ENCODE peak calls at places on chromosomes 16 and 17, in six cellular contexts. One of them, this sample, is unnamed.

GRCh38 chr17:72962099-72962498 is 130.4 kb downstream of the SLC39A11 start:
- DNase-seq in fibroblast of mammary gland: no peak
- DNase-seq in cardiac fibroblast: no peak
- DNase-seq in AG09309: no peak
- DNase-seq in IMR-90: no peak
- DNase-seq in naive thymus-derived CD4-positive, alpha-beta T cell: no peak
- DNase-seq in this sample: no peak

GRCh38 chr16:48326937-48327336 is 58.3 kb downstream of the SIAH1 start:
- DNase-seq in IMR-90: no peak
- DNase-seq in fibroblast of mammary gland: no peak
- DNase-seq in cardiac fibroblast: no peak
- DNase-seq in AG09309: no peak
- DNase-seq in naive thymus-derived CD4-positive, alpha-beta T cell: no peak
- DNase-seq in this sample: no peak

GRCh38 chr16:67336646-67337045 is 10.0 kb downstream of the LRRC36 start:
- DNase-seq in fibroblast of mammary gland: peak
- DNase-seq in naive thymus-derived CD4-positive, alpha-beta T cell: no peak
- DNase-seq in IMR-90: no peak
- DNase-seq in cardiac fibroblast: no peak
- DNase-seq in AG09309: no peak
- DNase-seq in this sample: no peak

GRCh38 chr17:44010966-44011647 is 3.7 kb downstream of the TMEM101 start:
- DNase-seq in AG09309: peak
- DNase-seq in fibroblast of mammary gland: peak
- DNase-seq in IMR-90: peak
- DNase-seq in naive thymus-derived CD4-positive, alpha-beta T cell: no peak
- DNase-seq in cardiac fibroblast: no peak
- DNase-seq in this sample: peak

GRCh38 chr16:72946474-72947194 is 101.3 kb downstream of the ZFHX3 start:
- DNase-seq in naive thymus-derived CD4-positive, alpha-beta T cell: no peak
- DNase-seq in IMR-90: peak
- DNase-seq in cardiac fibroblast: peak
- DNase-seq in AG09309: no peak
- DNase-seq in fibroblast of mammary gland: peak
- DNase-seq in this sample: peak

GRCh38 chr17:67881083-67881482 is 55.8 kb downstream of the BPTF start:
- DNase-seq in fibroblast of mammary gland: no peak
- DNase-seq in cardiac fibroblast: no peak
- DNase-seq in naive thymus-derived CD4-positive, alpha-beta T cell: no peak
- DNase-seq in IMR-90: no peak
- DNase-seq in AG09309: no peak
- DNase-seq in this sample: no peak

GRCh38 chr16:88672776-88673175 is 9.9 kb upstream of the MVD start:
- DNase-seq in fibroblast of mammary gland: no peak
- DNase-seq in AG09309: no peak
- DNase-seq in naive thymus-derived CD4-positive, alpha-beta T cell: no peak
- DNase-seq in cardiac fibroblast: no peak
- DNase-seq in IMR-90: no peak
- DNase-seq in this sample: no peak

GRCh38 chr17:83037084-83037950 is 42.1 kb upstream of the METRNL start:
- DNase-seq in IMR-90: no peak
- DNase-seq in cardiac fibroblast: no peak
- DNase-seq in AG09309: no peak
- DNase-seq in fibroblast of mammary gland: no peak
- DNase-seq in naive thymus-derived CD4-positive, alpha-beta T cell: no peak
- DNase-seq in this sample: no peak

GRCh38 chr17:73498854-73499597 is 145.2 kb downstream of the SDK2 start:
- DNase-seq in cardiac fibroblast: no peak
- DNase-seq in naive thymus-derived CD4-positive, alpha-beta T cell: no peak
- DNase-seq in AG09309: no peak
- DNase-seq in fibroblast of mammary gland: no peak
- DNase-seq in IMR-90: no peak
- DNase-seq in this sample: no peak

GRCh38 chr16:90019543-90020259 is 445 bp upstream of the DBNDD1 start:
- DNase-seq in AG09309: no peak
- DNase-seq in cardiac fibroblast: peak
- DNase-seq in IMR-90: peak
- DNase-seq in fibroblast of mammary gland: peak
- DNase-seq in naive thymus-derived CD4-positive, alpha-beta T cell: peak
- DNase-seq in this sample: peak

GRCh38 chr17:71168083-71168741 is 952.6 kb upstream of the SOX9 start:
- DNase-seq in fibroblast of mammary gland: no peak
- DNase-seq in naive thymus-derived CD4-positive, alpha-beta T cell: no peak
- DNase-seq in IMR-90: no peak
- DNase-seq in cardiac fibroblast: no peak
- DNase-seq in AG09309: no peak
- DNase-seq in this sample: no peak

GRCh38 chr17:80774146-80774545 is 217.5 kb upstream of the CHMP6 start:
- DNase-seq in AG09309: no peak
- DNase-seq in IMR-90: peak
- DNase-seq in fibroblast of mammary gland: no peak
- DNase-seq in cardiac fibroblast: no peak
- DNase-seq in naive thymus-derived CD4-positive, alpha-beta T cell: no peak
- DNase-seq in this sample: no peak

GRCh38 chr17:27558341-27558740 is 72.6 kb upstream of the LGALS9 start:
- DNase-seq in AG09309: no peak
- DNase-seq in cardiac fibroblast: no peak
- DNase-seq in IMR-90: no peak
- DNase-seq in naive thymus-derived CD4-positive, alpha-beta T cell: no peak
- DNase-seq in fibroblast of mammary gland: no peak
- DNase-seq in this sample: no peak

GRCh38 chr16:50467559-50467942 is 80.6 kb upstream of the NKD1 start:
- DNase-seq in cardiac fibroblast: no peak
- DNase-seq in IMR-90: no peak
- DNase-seq in naive thymus-derived CD4-positive, alpha-beta T cell: no peak
- DNase-seq in AG09309: no peak
- DNase-seq in fibroblast of mammary gland: no peak
- DNase-seq in this sample: no peak
- H3K4me3 ChIP-seq in cardiac fibroblast: no peak
- H3K4me3 ChIP-seq in IMR-90: no peak
- H3K4me3 ChIP-seq in naive thymus-derived CD4-positive, alpha-beta T cell: no peak
- H3K4me3 ChIP-seq in AG09309: no peak
- H3K4me3 ChIP-seq in fibroblast of mammary gland: no peak
- H3K4me3 ChIP-seq in this sample: no peak

GRCh38 chr16:27405546-27406451 is 3.8 kb downstream of the IL21R start:
- DNase-seq in AG09309: no peak
- DNase-seq in naive thymus-derived CD4-positive, alpha-beta T cell: no peak
- DNase-seq in fibroblast of mammary gland: peak
- DNase-seq in IMR-90: peak
- DNase-seq in cardiac fibroblast: peak
- DNase-seq in this sample: peak
- H3K4me3 ChIP-seq in AG09309: no peak
- H3K4me3 ChIP-seq in naive thymus-derived CD4-positive, alpha-beta T cell: peak
- H3K4me3 ChIP-seq in fibroblast of mammary gland: no peak
- H3K4me3 ChIP-seq in IMR-90: no peak
- H3K4me3 ChIP-seq in cardiac fibroblast: no peak
- H3K4me3 ChIP-seq in this sample: no peak

DNA sequence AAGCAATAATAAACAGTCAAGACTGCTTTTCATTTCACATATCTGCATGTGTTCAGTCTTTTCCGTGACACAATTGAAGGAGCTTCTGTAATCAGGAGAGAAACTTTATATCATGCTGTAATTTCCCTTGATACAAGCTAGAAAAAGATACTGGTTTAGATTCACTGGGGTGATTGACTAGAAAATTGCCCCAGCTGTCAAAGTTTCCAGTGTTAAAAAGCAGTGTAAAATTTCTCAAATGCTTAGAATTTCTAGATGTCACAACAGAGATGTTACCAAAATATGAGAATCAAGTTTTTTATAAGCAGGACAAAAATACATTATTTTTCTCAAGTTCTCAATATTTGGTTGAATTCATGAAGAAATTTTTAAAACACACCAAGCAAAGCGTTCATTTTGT is 292.4 kb upstream of the HSBP1 start:
- DNase-seq in fibroblast of mammary gland: no peak
- DNase-seq in naive thymus-derived CD4-positive, alpha-beta T cell: no peak
- DNase-seq in IMR-90: no peak
- DNase-seq in AG09309: no peak
- DNase-seq in cardiac fibroblast: no peak
- DNase-seq in this sample: no peak
- H3K4me3 ChIP-seq in fibroblast of mammary gland: no peak
- H3K4me3 ChIP-seq in naive thymus-derived CD4-positive, alpha-beta T cell: no peak
- H3K4me3 ChIP-seq in IMR-90: no peak
- H3K4me3 ChIP-seq in AG09309: no peak
- H3K4me3 ChIP-seq in cardiac fibroblast: no peak
- H3K4me3 ChIP-seq in this sample: no peak

GRCh38 chr17:42284566-42284965 is 3.7 kb upstream of the STAT5A start:
- DNase-seq in cardiac fibroblast: no peak
- DNase-seq in AG09309: no peak
- DNase-seq in naive thymus-derived CD4-positive, alpha-beta T cell: no peak
- DNase-seq in IMR-90: no peak
- DNase-seq in fibroblast of mammary gland: no peak
- DNase-seq in this sample: no peak

GRCh38 chr17:42285346-42286050 is 2.8 kb upstream of the STAT5A start:
- DNase-seq in cardiac fibroblast: no peak
- DNase-seq in fibroblast of mammary gland: no peak
- DNase-seq in naive thymus-derived CD4-positive, alpha-beta T cell: no peak
- DNase-seq in IMR-90: no peak
- DNase-seq in AG09309: no peak
- DNase-seq in this sample: no peak

GRCh38 chr17:42288078-42288984 is at the start of gene STAT5A:
- DNase-seq in fibroblast of mammary gland: peak
- DNase-seq in cardiac fibroblast: peak
- DNase-seq in IMR-90: peak
- DNase-seq in AG09309: no peak
- DNase-seq in naive thymus-derived CD4-positive, alpha-beta T cell: peak
- DNase-seq in this sample: peak

GRCh38 chr17:42287305-42288077 is 807 bp upstream of the STAT5A start:
- DNase-seq in fibroblast of mammary gland: peak
- DNase-seq in naive thymus-derived CD4-positive, alpha-beta T cell: peak
- DNase-seq in cardiac fibroblast: peak
- DNase-seq in AG09309: no peak
- DNase-seq in IMR-90: no peak
- DNase-seq in this sample: peak

DNA sequence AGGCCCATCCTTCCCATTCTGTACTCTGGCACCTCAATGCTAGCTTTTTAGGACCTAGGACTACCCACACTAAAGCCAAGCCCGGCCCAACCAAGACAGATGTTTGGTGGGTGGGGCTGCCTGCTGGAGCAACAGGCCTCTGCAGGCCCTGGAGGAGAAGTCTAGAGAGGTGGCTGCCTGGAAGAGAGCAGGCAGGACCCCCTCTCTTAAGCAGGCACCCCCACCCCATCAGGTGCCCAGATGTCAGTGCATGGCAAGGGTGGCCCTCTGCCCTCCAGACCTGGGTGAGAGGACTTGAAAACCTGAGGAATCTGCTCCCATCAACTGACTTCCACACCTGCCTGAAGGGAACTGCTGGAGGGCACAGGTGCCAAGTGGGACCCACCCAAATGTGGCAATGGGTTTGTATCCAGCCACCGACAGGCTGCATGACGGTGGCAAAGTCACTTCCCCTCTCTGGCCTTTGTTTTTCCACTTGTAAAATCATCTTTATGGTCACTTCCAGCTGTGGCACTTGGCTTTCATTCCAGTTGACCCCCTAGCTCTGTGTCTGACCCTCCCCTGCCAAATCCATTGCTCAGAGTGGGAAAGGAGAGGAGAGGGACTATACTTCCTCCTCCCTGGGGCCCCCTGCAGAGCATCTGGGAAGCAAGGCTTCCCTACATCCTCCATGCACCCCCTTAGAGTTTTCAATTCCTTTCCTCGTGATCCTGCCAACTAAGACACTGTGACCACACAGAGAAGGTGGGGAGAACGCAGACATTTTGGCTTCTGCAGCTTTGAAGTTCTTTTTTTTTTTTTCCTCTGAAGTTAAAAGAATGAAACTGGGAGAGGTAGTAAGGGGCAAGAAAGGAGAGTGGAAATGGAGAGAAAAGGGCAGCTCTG is 1.6 kb upstream of the STAT5A start:
- DNase-seq in fibroblast of mammary gland: peak
- DNase-seq in naive thymus-derived CD4-positive, alpha-beta T cell: no peak
- DNase-seq in IMR-90: no peak
- DNase-seq in cardiac fibroblast: no peak
- DNase-seq in AG09309: no peak
- DNase-seq in this sample: no peak
- H3K4me3 ChIP-seq in fibroblast of mammary gland: no peak
- H3K4me3 ChIP-seq in naive thymus-derived CD4-positive, alpha-beta T cell: peak
- H3K4me3 ChIP-seq in IMR-90: no peak
- H3K4me3 ChIP-seq in cardiac fibroblast: no peak
- H3K4me3 ChIP-seq in AG09309: no peak
- H3K4me3 ChIP-seq in this sample: peak

DNA sequence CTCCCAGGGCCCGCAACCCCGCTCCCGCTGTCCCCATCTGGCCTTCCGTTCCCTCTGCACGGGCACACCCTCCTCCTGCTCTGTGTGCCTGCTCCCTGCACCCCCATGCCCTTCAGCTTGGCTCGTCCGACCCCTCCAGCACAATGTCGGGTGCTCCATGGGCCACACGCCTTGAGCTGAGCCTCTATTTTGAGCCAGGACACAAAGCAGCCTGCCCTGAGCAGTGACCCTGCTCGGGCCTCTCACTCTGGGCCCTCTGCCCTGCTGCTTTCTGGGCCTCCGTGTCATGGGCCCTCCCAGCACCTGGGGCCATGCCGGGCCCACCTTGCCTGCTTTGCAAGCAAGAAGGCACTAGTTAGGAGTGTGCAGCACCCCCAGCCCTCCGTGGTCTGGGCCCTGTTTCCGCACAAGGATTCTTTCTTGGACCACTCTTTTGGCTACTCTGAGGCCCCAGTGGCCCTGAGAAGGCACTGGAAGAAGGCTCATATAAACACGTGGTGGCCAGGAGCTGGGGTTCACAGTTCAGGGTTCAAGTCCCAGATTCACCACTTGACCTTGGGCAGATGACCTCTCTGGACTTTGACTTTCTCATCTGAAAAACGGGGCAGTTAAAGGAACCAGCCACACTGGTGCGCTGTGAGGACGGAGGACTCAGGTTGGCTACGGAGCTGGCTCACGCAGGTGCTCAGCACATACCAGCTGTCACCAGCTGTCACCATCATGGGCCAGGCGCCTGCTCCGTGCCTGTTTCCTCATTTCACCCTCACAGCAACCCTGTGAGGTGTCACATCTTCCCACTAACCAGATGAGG is 166.1 kb upstream of the GSE1 start:
- DNase-seq in fibroblast of mammary gland: no peak
- DNase-seq in IMR-90: no peak
- DNase-seq in AG09309: no peak
- DNase-seq in cardiac fibroblast: no peak
- DNase-seq in naive thymus-derived CD4-positive, alpha-beta T cell: no peak
- DNase-seq in this sample: no peak
- H3K4me3 ChIP-seq in fibroblast of mammary gland: no peak
- H3K4me3 ChIP-seq in IMR-90: no peak
- H3K4me3 ChIP-seq in AG09309: no peak
- H3K4me3 ChIP-seq in cardiac fibroblast: no peak
- H3K4me3 ChIP-seq in naive thymus-derived CD4-positive, alpha-beta T cell: no peak
- H3K4me3 ChIP-seq in this sample: no peak

GRCh38 chr17:38671939-38672720 is 2.6 kb downstream of the EPOP start:
- DNase-seq in AG09309: no peak
- DNase-seq in naive thymus-derived CD4-positive, alpha-beta T cell: no peak
- DNase-seq in IMR-90: no peak
- DNase-seq in fibroblast of mammary gland: no peak
- DNase-seq in cardiac fibroblast: no peak
- DNase-seq in this sample: no peak
- H3K4me3 ChIP-seq in AG09309: no peak
- H3K4me3 ChIP-seq in naive thymus-derived CD4-positive, alpha-beta T cell: no peak
- H3K4me3 ChIP-seq in IMR-90: no peak
- H3K4me3 ChIP-seq in fibroblast of mammary gland: no peak
- H3K4me3 ChIP-seq in cardiac fibroblast: no peak
- H3K4me3 ChIP-seq in this sample: no peak

GRCh38 chr16:29156511-29156910 is 171.7 kb downstream of the LAT start:
- DNase-seq in naive thymus-derived CD4-positive, alpha-beta T cell: no peak
- DNase-seq in AG09309: no peak
- DNase-seq in fibroblast of mammary gland: no peak
- DNase-seq in cardiac fibroblast: no peak
- DNase-seq in IMR-90: no peak
- DNase-seq in this sample: no peak
- H3K4me3 ChIP-seq in naive thymus-derived CD4-positive, alpha-beta T cell: no peak
- H3K4me3 ChIP-seq in AG09309: no peak
- H3K4me3 ChIP-seq in fibroblast of mammary gland: no peak
- H3K4me3 ChIP-seq in cardiac fibroblast: no peak
- H3K4me3 ChIP-seq in IMR-90: no peak
- H3K4me3 ChIP-seq in this sample: no peak

This sample was measured in fibroblast of the aortic adventitia.